ENCODE peak calls at places on chromosomes 13 and 19, in five cellular contexts. T is ovary, W is thoracic aorta, Y is OCI-LY7, S is Peyer's patch. R is an unnamed sample. For H3K4me1, the result is how much of the 10 kb centered on the place peaks cover.

GRCh38 chr13:73387318-73387717 is 328.5 kb downstream of the KLF5 start:
- DNase-seq in T (no peak), W (no peak), Y (no peak), S (no peak), R (no peak)

GRCh38 chr13:83019986-83020385 is 862.3 kb downstream of the SLITRK1 start:
- DNase-seq in T (no peak), W (no peak), Y (no peak), S (no peak), R (no peak)

GRCh38 chr13:76991432-76991795 is 467 bp upstream of the CLN5 start:
- DNase-seq in T (peak), W (peak), Y (no peak), S (no peak), R (peak)

GRCh38 chr13:29704648-29705047 is 109.2 kb upstream of the SLC7A1 start:
- DNase-seq in T (no peak), W (no peak), Y (no peak), S (no peak), R (peak)

GRCh38 chr13:68940049-68940448 is 1167.6 kb upstream of the ATXN8OS start:
- DNase-seq in T (no peak), W (no peak), Y (no peak), S (no peak), R (peak)

GRCh38 chr13:36736119-36736726 is 62.4 kb downstream of the SERTM1 start:
- DNase-seq in T (peak), W (no peak), Y (peak), S (no peak), R (peak)

GRCh38 chr19:48900477-48901452 is 653 bp downstream of the NUCB1 start:
- DNase-seq in T (no peak), W (no peak), Y (peak), S (no peak), R (peak)

GRCh38 chr19:51641648-51642047 is 5.0 kb downstream of the SIGLEC14 start:
- DNase-seq in T (no peak), W (no peak), Y (no peak), S (no peak), R (no peak)

GRCh38 chr13:103263448-103263847 is 197.2 kb upstream of the SLC10A2 start:
- DNase-seq in T (no peak), W (no peak), Y (no peak), S (no peak), R (no peak)

GRCh38 chr19:57552432-57552831 is 7.2 kb downstream of the ZNF550 start:
- DNase-seq in T (no peak), W (no peak), Y (no peak), S (no peak), R (no peak)

GRCh38 chr19:16836115-16836905 is 7.1 kb downstream of the SIN3B start:
- DNase-seq in T (no peak), W (no peak), Y (peak), S (no peak), R (no peak)

GRCh38 chr19:1913781-1914577 is 8.8 kb downstream of the ADAT3 start:
- DNase-seq in T (no peak), W (no peak), Y (no peak), S (no peak), R (no peak)

GRCh38 chr19:17346109-17346671 is 8.8 kb downstream of the GTPBP3 start:
- DNase-seq in T (peak), W (no peak), Y (peak), S (peak), R (peak)

GRCh38 chr13:79307866-79308298 is 98.2 kb downstream of the RBM26 start:
- DNase-seq in T (peak), W (no peak), Y (peak), S (no peak), R (no peak)

GRCh38 chr13:51249767-51250741 is 27.9 kb downstream of the FAM124A start:
- DNase-seq in T (no peak), W (no peak), Y (peak), S (no peak), R (peak)

GRCh38 chr19:18763674-18764590 is 27.2 kb downstream of the COMP start:
- DNase-seq in T (no peak), W (no peak), Y (no peak), S (no peak), R (no peak)

GRCh38 chr19:42150940-42151339 is 18.7 kb upstream of the POU2F2 start:
- DNase-seq in T (no peak), W (no peak), Y (no peak), S (no peak), R (no peak)

GRCh38 chr19:20167020-20167644 is at the start of gene ZNF486:
- DNase-seq in T (peak), W (peak), Y (peak), S (peak), R (peak)

GRCh38 chr19:30253581-30253996 is 118.6 kb upstream of the ZNF536 start:
- DNase-seq in T (no peak), W (no peak), Y (no peak), S (no peak), R (no peak)

GRCh38 chr19:35693835-35694599 is 10.3 kb upstream of the ZBTB32 start:
- DNase-seq in T (peak), W (peak), Y (peak), S (peak), R (peak)

GRCh38 chr19:18317998-18318800 is 4.7 kb downstream of the LSM4 start:
- DNase-seq in T (no peak), W (no peak), Y (no peak), S (peak), R (peak)

GRCh38 chr13:75762066-75762937 is 126.2 kb downstream of the LMO7 start:
- DNase-seq in T (no peak), W (no peak), Y (no peak), S (no peak), R (peak)

GRCh38 chr19:10640361-10640760 is 13.8 kb upstream of the ILF3 start:
- DNase-seq in T (no peak), W (no peak), Y (no peak), S (peak), R (peak)

GRCh38 chr19:10634881-10635463 is 9.6 kb downstream of the SLC44A2 start:
- DNase-seq in T (no peak), W (no peak), Y (no peak), S (no peak), R (no peak)

GRCh38 chr19:10639836-10640235 is 14.3 kb upstream of the ILF3 start:
- DNase-seq in T (no peak), W (no peak), Y (no peak), S (no peak), R (no peak)

GRCh38 chr19:10636304-10636972 is 11.1 kb downstream of the SLC44A2 start:
- DNase-seq in T (no peak), W (no peak), Y (no peak), S (no peak), R (no peak)

DNA sequence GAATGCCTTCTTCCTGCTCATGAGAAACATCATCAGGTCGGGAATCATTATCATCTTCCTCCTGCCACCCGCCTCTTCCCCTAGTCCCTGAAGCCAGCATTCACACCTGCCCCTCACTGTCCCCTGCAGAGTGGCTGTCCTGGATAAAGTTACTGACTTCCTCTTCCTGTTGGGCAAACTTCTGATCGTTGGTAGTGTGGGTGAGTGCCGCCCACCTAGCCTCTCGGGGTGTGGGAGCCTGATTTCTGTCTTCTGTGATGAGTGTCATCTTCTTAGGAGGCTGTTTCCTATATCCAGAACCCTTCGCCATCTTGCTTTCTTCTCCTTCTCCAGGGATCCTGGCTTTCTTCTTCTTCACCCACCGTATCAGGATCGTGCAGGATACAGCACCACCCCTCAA is 12.5 kb downstream of the SLC44A2 start:
- DNase-seq in T (no peak), W (no peak), Y (no peak), S (no peak), R (no peak)
- H3K27ac ChIP-seq in T (no peak), W (no peak), Y (no peak), S (no peak), R (no peak)

GRCh38 chr19:13013649-13014048 is 18.4 kb downstream of the NFIX start:
- DNase-seq in T (peak), W (no peak), Y (no peak), S (no peak), R (no peak)
- H3K4me1 ChIP-seq in T (half or more), W (half or more), Y (under half), S (under half), R (under half)

DNA sequence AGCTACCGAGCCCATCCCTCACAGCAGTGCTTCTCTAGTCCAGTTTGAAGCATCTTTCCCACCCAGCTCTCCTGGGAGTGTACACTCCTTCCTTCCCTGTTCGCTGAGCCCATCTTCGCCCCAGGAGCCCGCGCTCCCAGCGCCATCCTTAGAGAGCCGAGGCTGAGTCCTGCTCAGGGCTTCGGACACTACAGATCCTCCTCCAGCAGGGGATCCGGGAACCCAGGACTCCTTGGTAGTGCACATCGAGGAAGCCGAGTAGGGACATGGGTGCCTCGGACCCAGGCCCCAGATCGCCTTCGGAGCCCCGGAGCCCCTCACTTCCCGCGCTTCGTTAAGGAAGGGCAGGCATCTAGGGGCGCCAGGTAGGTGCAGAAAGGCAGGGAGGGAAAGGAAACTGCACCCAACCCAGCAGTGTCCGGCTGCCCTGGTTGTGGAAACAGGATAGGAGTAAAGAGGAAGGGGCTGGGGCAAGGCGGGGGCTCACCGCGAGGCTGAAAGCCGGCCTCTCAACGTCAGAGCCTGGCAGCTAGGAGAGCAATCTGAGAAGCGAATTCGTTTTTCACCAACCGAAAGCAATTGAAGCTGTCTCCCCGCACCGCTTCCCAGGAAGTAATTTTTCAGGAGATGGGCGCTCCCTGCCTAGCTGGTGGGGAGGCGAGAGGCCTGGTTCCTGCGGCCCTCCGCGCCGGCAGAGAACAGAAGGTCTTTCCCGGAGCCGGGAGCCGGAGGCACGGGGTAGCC is 1.0 kb downstream of the PDX1 start:
- DNase-seq in T (no peak), W (no peak), Y (no peak), S (peak), R (peak)
- H3K4me3 ChIP-seq in T (no peak), W (peak), Y (no peak), S (peak), R (no peak)

GRCh38 chr13:45369116-45369515 is 28.1 kb upstream of the TPT1 start:
- DNase-seq in T (no peak), W (no peak), Y (no peak), S (no peak), R (no peak)

GRCh38 chr13:45365558-45365885 is 24.5 kb upstream of the TPT1 start:
- DNase-seq in T (no peak), W (no peak), Y (no peak), S (no peak), R (no peak)

GRCh38 chr13:45367995-45368394 is 27.0 kb upstream of the TPT1 start:
- DNase-seq in T (no peak), W (no peak), Y (no peak), S (no peak), R (peak)

GRCh38 chr13:45368571-45368970 is 27.6 kb upstream of the TPT1 start:
- DNase-seq in T (no peak), W (no peak), Y (no peak), S (no peak), R (no peak)

DNA sequence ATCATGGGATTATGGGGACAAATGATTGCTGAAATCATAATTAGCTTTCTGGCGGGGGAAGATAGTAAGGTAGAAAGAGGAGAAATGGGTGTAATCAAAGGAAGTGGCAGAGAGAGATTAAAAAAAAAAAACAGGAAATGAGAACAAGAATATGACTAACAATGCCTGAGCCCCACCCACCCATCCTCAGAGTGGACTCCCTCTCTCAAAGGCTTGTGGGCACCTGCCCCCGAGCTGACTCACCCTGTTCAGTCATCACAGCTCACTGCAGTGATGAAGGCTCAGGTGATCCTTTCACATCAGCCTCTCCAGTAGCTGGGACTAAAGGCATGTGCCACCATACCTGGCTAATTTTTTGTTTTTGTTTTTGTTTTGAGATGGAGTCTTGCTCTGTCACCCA is 26.4 kb upstream of the TPT1 start:
- DNase-seq in T (no peak), W (peak), Y (peak), S (peak), R (peak)
- H3K27ac ChIP-seq in T (no peak), W (peak), Y (peak), S (peak), R (no peak)

DNA sequence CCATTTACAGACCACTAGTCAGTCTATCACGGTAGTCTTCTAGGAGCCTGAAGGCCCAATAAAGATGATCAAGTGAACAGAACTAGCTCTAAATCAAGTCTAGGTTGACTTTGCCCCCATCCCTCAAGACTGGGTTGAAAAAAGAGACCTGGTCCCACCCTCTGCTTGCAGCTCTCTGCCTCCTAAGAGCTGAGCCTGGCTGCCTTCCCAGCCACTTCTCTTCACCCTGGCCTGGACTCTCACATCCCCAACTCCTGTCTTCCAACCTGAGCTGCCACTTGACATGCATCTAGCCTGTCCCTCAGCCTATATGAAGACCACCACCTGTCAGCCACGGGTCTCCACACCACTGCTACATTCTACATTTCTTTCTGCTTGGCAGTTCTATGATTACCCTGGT is 99.6 kb downstream of the FOXO1 start:
- DNase-seq in T (no peak), W (no peak), Y (no peak), S (no peak), R (no peak)
- H3K4me1 ChIP-seq in T (under half), W (half or more), Y (half or more), S (under half), R (under half)

GRCh38 chr19:15072930-15073647 is 8.9 kb upstream of the OR1I1 start:
- DNase-seq in T (no peak), W (no peak), Y (no peak), S (no peak), R (no peak)
- H3K4me3 ChIP-seq in T (no peak), W (no peak), Y (no peak), S (no peak), R (no peak)

GRCh38 chr13:113046883-113047244 is 58.7 kb upstream of the F7 start:
- DNase-seq in T (no peak), W (no peak), Y (no peak), S (no peak), R (no peak)

GRCh38 chr13:113049521-113049941 is 56.1 kb upstream of the F7 start:
- DNase-seq in T (no peak), W (no peak), Y (no peak), S (no peak), R (no peak)

GRCh38 chr13:113047587-113047986 is 58.0 kb upstream of the F7 start:
- DNase-seq in T (no peak), W (no peak), Y (no peak), S (no peak), R (no peak)

GRCh38 chr13:113049981-113050380 is 55.6 kb upstream of the F7 start:
- DNase-seq in T (no peak), W (no peak), Y (no peak), S (no peak), R (no peak)

GRCh38 chr13:113048766-113049165 is 56.8 kb upstream of the F7 start:
- DNase-seq in T (no peak), W (no peak), Y (no peak), S (no peak), R (no peak)
- H3K27ac ChIP-seq in T (no peak), W (peak), Y (no peak), S (no peak), R (no peak)

DNA sequence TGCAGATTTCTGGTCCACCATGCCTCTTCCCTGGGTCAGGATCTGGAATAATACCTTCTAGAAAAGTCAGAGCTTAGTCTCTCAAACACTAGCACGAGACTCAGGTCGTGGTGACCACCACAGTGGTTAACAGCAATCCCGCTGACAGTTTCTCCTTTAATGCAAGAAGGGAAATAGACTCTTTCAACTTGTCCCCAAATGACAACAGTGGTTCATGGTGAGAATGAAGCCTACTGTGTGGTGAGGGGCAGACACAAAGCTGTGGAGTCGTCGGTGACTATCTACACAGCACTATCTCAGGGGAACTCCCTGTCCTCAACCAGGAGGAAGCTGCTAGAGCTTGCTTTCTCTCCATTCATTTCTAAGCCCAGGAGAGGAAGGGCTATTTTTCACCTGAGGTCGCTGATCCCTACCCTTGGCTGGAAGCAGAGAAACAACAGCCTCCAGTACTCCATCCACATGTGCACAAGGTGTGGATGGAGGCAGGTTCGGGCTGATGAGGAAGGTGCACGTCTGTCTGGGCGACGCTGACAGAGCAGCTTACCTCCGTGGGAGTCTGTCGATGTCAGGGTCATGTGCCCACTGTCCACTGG is 72.4 kb downstream of the STK24 start:
- DNase-seq in T (no peak), W (no peak), Y (no peak), S (no peak), R (no peak)
- H3K4me1 ChIP-seq in T (under half), W (half or more), Y (under half), S (under half), R (under half)

R was measured in small intestine.